ENCODE peak calls at places on chromosome 7, in six cellular contexts. W is AG04450; C is activated naive CD4-positive, alpha-beta T cell treated with anti-CD3 and anti-CD28 coated beads for 36 hours; J is AG09309; V is NCI-H1694 treated with DMSO at 0.1 percent for 48 hours; D is activated T-cell treated with anti-CD3 and anti-CD28 coated beads, Interleukin-2, amount 50 U/mL, for 72 hours. H is an unnamed sample.

GRCh38 chr7:30389793-30390192 is 88.8 kb downstream of the NOD1 start:
- DNase-seq in W (no peak), C (no peak), J (no peak), V (no peak), D (no peak), H (no peak)

GRCh38 chr7:98178321-98178720 is 32.9 kb upstream of the BHLHA15 start:
- DNase-seq in W (no peak), C (no peak), J (no peak), V (no peak), D (no peak), H (no peak)

GRCh38 chr7:69770613-69771012 is 172.3 kb downstream of the AUTS2 start:
- DNase-seq in W (no peak), C (no peak), J (no peak), V (no peak), D (no peak), H (no peak)

GRCh38 chr7:134532155-134533089 is 5.1 kb downstream of the AKR1B10 start:
- DNase-seq in W (no peak), C (no peak), J (no peak), V (no peak), D (no peak), H (no peak)

GRCh38 chr7:120725376-120726039 is 132.4 kb downstream of the TSPAN12 start:
- DNase-seq in W (no peak), C (no peak), J (peak), V (peak), D (no peak), H (no peak)

GRCh38 chr7:143256325-143256724 is 6.9 kb upstream of the GSTK1 start:
- DNase-seq in W (no peak), C (no peak), J (no peak), V (no peak), D (no peak), H (no peak)

GRCh38 chr7:142459557-142459963 is 201.7 kb upstream of the PRSS58 start:
- DNase-seq in W (peak), C (peak), J (peak), V (peak), D (peak), H (no peak)

GRCh38 chr7:1940402-1940786 is 270.3 kb downstream of the ELFN1 start:
- DNase-seq in W (no peak), C (peak), J (no peak), V (no peak), D (peak), H (no peak)

GRCh38 chr7:123220396-123220795 is 20.6 kb upstream of the SLC13A1 start:
- DNase-seq in W (no peak), C (no peak), J (no peak), V (no peak), D (no peak), H (no peak)

GRCh38 chr7:17907014-17907413 is 33.3 kb downstream of the SNX13 start:
- DNase-seq in W (no peak), C (no peak), J (no peak), V (no peak), D (no peak), H (no peak)

GRCh38 chr7:132458685-132459084 is 117.6 kb downstream of the PLXNA4 start:
- DNase-seq in W (no peak), C (no peak), J (no peak), V (no peak), D (no peak), H (no peak)

GRCh38 chr7:38524786-38525185 is 106.4 kb downstream of the AMPH start:
- DNase-seq in W (no peak), C (no peak), J (no peak), V (no peak), D (no peak), H (no peak)

GRCh38 chr7:88073625-88074024 is 139.6 kb downstream of the ADAM22 start:
- DNase-seq in W (no peak), C (no peak), J (no peak), V (no peak), D (no peak), H (no peak)

GRCh38 chr7:132575987-132576722 is at the start of gene PLXNA4:
- DNase-seq in W (no peak), C (peak), J (no peak), V (peak), D (peak), H (no peak)

GRCh38 chr7:110413038-110413437 is 677.9 kb upstream of the LRRN3 start:
- DNase-seq in W (no peak), C (no peak), J (no peak), V (no peak), D (no peak), H (no peak)

GRCh38 chr7:69147631-69148030 is 450.6 kb upstream of the AUTS2 start:
- DNase-seq in W (no peak), C (no peak), J (no peak), V (no peak), D (no peak), H (no peak)